ENCODE peak calls at places on chromosomes 13 and 19, in five cellular contexts. F is brain microvascular endothelial cell, T is AG04450, B is kidney, H is IMR-90. D is an unnamed sample.

GRCh38 chr13:61954092-61954491 is 538.4 kb upstream of the PCDH20 start:
- DNase-seq in T (no peak), H (peak), F (no peak), B (no peak), D (peak)

GRCh38 chr19:7894612-7895309 is 6.5 kb downstream of the LRRC8E start:
- DNase-seq in H (no peak), T (no peak), B (peak), F (no peak), D (no peak)

GRCh38 chr13:99075268-99076191 is 97.7 kb upstream of the DOCK9 start:
- DNase-seq in H (no peak), F (no peak), B (no peak), T (no peak), D (no peak)

GRCh38 chr13:104586010-104586746 is 1520.0 kb upstream of the SLC10A2 start:
- DNase-seq in F (peak), H (peak), B (no peak), T (peak), D (peak)

GRCh38 chr19:50695251-50696064 is 24.1 kb downstream of the SHANK1 start:
- DNase-seq in T (no peak), H (no peak), B (no peak), F (no peak), D (peak)

GRCh38 chr19:31144471-31144870 is 204.8 kb downstream of the TSHZ3 start:
- DNase-seq in H (no peak), B (no peak), F (no peak), T (no peak), D (no peak)

GRCh38 chr19:50668416-50669318 is 19.4 kb downstream of the C19orf81 start:
- DNase-seq in H (no peak), T (no peak), B (no peak), F (no peak), D (no peak)

GRCh38 chr13:45142440-45143345 is 22.4 kb downstream of the GTF2F2 start:
- DNase-seq in H (peak), B (no peak), T (no peak), F (no peak), D (peak)

GRCh38 chr13:51590966-51591627 is 6.8 kb downstream of the WDFY2 start:
- DNase-seq in H (peak), T (peak), B (no peak), F (peak), D (peak)

GRCh38 chr13:109113427-109113826 is 484.0 kb downstream of the MYO16 start:
- DNase-seq in F (no peak), B (no peak), T (no peak), H (no peak), D (no peak)

GRCh38 chr13:81771948-81772347 is 1431.0 kb upstream of the SPRY2 start:
- DNase-seq in B (no peak), F (no peak), H (no peak), T (no peak), D (no peak)

GRCh38 chr13:76383671-76384461 is 502.3 kb downstream of the KCTD12 start:
- DNase-seq in H (peak), T (peak), B (no peak), F (peak), D (peak)

GRCh38 chr13:46173656-46174055 is 8.3 kb downstream of the LCP1 start:
- DNase-seq in H (no peak), F (no peak), T (no peak), B (no peak), D (no peak)

GRCh38 chr13:98169331-98169730 is 7.7 kb downstream of the RNF113B start:
- DNase-seq in F (no peak), B (no peak), T (no peak), H (no peak), D (no peak)

DNA sequence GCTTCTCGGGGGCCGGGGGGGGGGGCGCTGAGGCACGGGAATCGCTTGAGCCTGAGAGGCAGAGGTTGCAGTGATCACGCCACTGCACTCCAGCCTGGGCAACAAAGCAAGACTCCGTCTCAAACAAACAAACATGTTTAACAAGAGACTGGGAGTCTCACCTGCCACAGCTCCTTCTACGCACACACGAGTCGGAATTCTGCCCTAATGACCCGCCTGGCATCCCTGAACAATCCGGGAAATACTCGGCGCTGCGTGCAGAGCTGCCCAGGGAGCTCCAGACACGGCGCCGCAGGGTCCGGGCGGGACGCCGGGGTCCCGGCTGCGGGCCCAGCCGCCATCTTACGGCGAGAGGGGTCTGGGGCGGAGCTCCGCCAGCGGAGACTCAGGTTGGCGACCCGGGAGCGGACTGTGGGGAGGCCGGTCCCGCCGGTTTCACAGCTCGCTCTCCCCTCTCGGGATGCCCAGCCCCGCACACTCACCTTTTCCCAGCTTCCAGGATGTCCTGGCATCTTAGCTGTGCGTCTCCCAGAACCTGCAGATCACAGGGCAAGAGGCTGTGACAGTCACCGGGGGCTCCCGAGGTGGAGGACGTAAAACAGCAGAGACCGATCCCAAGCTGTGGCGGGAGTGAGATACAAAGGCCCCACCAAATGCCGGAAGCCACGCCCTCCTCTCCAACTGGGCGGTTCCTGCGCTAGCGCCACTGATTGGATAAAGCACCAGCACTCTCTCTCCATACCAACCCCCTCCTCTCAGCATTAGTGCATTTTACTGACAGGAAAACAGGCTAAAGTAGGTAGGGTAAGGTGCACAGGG is 23.6 kb upstream of the ZNF724 start:
- DNase-seq in H (peak), B (peak), T (peak), F (peak), D (peak)
- TF ChIP-seq CTCF in H (no peak), B (no peak), T (no peak), F (peak), D (no peak)

DNA sequence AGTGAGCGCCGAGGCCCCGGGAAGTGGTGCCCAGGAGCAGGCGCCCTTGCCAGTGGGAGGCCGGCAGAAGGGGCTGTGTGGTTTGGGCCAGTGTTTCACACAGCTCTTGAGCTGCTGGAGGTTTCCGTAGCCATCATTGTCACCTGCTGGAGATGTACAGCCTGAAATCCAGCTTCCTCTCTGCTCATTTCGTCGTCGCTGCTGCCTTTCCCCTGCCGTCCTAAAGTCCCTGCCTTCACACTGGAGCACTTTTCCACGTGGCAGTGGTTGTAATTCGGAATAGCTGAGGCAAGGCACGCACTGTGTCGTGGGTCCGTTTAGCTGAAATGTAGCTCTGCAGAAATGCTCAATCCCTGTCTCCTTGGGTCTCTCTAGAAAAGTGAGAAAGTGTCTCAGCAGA is 13.2 kb downstream of the DAZAP1 start:
- DNase-seq in F (no peak), B (no peak), H (no peak), T (no peak), D (no peak)
- H3K4me3 ChIP-seq in F (no peak), B (no peak), H (no peak), T (no peak), D (no peak)

DNA sequence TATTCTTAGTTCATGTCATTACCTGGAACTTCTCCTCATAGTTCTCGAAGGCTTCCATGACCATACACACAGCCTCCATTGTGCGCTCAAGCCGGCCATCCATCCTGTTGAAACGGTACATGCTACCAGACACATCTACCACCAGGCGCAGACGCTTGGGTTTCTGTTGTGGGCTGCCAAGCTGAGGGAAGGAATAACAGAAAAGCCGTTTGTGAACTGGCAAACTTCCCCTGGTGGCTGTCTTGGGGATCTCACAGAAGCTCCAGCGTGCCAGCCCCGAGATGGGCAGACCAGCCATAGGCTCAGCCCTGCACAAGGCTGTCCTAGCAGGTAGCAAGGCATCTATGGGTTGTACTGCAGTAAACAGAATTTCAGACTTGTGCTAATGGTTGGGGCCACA is 130.1 kb downstream of the RGCC start:
- DNase-seq in H (no peak), B (no peak), T (no peak), F (no peak), D (no peak)
- TF ChIP-seq CTCF in H (no peak), B (no peak), T (no peak), F (peak), D (no peak)

DNA sequence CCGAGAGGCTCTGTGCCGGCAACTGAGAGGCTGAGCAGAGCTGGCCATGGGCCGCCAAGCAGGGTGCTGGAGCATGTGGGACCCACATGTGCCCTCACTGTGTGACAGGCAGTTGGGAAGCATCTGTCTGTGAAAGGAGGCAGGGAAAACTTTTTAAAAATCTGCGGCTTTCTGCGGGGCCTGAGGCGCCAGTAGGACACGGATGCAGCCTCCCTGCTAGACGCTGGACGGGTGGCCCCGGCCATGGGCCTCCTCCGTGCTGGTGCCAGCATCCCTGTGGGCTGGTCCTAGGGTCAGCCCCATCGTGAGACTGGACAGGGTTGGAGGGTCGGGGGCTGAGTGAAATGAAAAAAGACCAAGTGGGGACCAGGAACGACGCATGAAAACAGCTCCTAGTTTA is 20.9 kb upstream of the DCUN1D2 start:
- DNase-seq in H (no peak), F (no peak), B (peak), T (no peak), D (no peak)
- H3K4me3 ChIP-seq in H (no peak), F (no peak), B (no peak), T (no peak), D (no peak)

DNA sequence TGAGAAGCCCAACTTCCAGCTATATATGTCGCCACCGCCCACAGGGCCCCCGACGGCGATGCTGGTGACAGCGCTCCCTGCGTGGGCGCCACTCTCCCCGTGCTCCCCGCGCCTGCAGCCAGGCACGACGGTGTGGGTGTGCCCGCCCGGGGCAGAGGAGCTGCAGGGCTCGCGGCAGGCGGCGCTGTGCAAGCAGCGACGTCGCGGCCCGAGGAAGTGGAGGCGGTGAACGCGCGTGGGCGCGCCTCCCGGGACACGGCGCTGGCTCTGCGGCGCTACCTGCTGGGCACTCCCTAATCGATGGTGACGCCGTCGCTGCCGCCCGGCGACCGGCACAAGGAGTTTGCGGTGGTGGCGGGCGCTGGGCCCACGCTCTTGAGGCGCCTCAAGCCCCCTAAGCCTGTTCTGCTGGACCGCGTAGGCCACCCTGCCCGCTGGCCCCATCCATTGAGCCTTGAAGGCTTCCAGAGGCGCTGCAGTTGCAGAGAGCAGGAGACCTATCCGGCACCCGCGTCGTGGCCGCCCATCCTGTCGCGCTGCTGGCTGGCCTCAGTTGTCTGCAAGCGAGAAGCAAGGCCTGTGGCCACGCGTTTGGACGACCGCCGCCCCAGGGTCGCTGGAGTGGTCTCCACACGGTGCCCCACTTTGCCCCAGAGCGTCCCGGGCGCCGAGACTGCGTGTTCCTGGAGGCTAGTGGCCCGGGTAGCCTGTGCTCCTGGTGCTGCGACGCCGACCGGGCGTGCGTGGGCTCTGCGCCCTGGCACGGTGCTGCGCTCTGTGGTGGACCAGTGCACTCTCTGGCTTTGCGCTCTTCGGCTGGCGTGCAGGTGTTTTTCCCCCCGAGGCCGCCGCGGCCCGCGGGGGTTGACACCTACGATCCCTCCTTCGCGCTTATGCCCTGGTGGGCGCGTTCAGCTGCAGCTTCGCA is 23.1 kb downstream of the LRFN3 start:
- DNase-seq in H (no peak), B (peak), T (no peak), F (no peak), D (no peak)
- TF ChIP-seq CTCF in H (peak), B (peak), T (peak), F (peak), D (no peak)

DNA sequence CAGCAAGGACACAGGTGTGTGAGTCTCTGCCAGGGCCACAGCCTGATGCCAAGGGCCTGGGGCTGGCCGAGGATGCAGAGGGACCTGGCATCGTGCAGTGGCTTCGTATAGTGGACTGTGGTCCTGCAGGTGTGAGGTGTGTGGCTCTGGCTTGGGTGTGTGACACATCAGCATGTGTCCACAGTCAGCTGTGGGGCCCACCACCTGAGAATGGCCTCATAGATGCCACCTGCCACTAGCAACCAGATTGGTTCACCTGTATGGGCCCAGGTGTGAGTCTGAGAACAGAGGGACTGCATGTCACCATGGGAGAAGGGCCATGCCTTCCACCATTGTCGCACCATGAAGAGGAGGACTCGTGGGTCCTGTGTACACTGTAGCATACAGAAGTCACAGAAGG is 2.4 kb downstream of the PPP1R14A start:
- DNase-seq in B (no peak), H (no peak), T (no peak), F (no peak), D (no peak)
- H3K4me3 ChIP-seq in B (peak), H (no peak), T (no peak), F (no peak), D (no peak)

GRCh38 chr19:55809381-55810058 is 22.3 kb downstream of the NLRP11 start:
- DNase-seq in H (peak), F (peak), B (peak), T (no peak), D (peak)
- TF ChIP-seq CTCF in H (peak), F (peak), B (peak), T (no peak), D (peak)

D was measured in fibroblast of pulmonary artery.